ENCODE peak calls at places on chromosomes 16 and 17, in ten cellular contexts. T is omental fat pad; Y is renal cortical epithelial cell; B is GF-D8; W is H9; Z is MCF 10A; G is stimulated activated CD8-positive, alpha-beta memory T cell treated with anti-CD3 and anti-CD28 coated beads, Interleukin-15, amount 100 ng/mL, for 24 hours; A is non-pigmented ciliary epithelial cell; M is naive thymus-derived CD4-positive, alpha-beta T cell; I is central memory CD4-positive, alpha-beta T cell. J is an unnamed sample.

GRCh38 chr16:47600376-47600775 is 139.2 kb downstream of the PHKB start:
- DNase-seq in T (no peak), Y (no peak), B (no peak), W (no peak), Z (no peak), G (no peak), A (no peak), M (no peak), I (no peak), J (no peak)

GRCh38 chr16:24858219-24859041 is 12.7 kb downstream of the SLC5A11 start:
- DNase-seq in T (no peak), Y (peak), B (no peak), W (peak), Z (peak), G (peak), A (no peak), M (peak), I (peak), J (no peak)

GRCh38 chr17:38572665-38573365 is 32.9 kb downstream of the SRCIN1 start:
- DNase-seq in T (no peak), Y (no peak), B (no peak), W (peak), Z (no peak), G (no peak), A (no peak), M (no peak), I (no peak), J (no peak)

GRCh38 chr17:27502526-27503324 is 46.5 kb downstream of the KSR1 start:
- DNase-seq in T (no peak), Y (peak), B (no peak), W (no peak), Z (no peak), G (no peak), A (peak), M (no peak), I (no peak), J (peak)

GRCh38 chr17:2122641-2123302 is 67.9 kb downstream of the HIC1 start:
- DNase-seq in T (no peak), Y (no peak), B (peak), W (no peak), Z (peak), G (no peak), A (no peak), M (peak), I (no peak), J (peak)

GRCh38 chr17:76871668-76872067 is 3.5 kb downstream of the MGAT5B start:
- DNase-seq in T (no peak), Y (no peak), B (no peak), W (no peak), Z (no peak), G (no peak), A (no peak), M (no peak), I (no peak), J (no peak)

GRCh38 chr16:87332150-87332549 is 15.0 kb upstream of the C16orf95 start:
- DNase-seq in T (no peak), Y (peak), B (no peak), W (no peak), Z (peak), G (no peak), A (no peak), M (no peak), I (no peak), J (no peak)

GRCh38 chr17:64507418-64507766 is 615 bp downstream of the CEP95 start:
- DNase-seq in T (no peak), Y (peak), B (peak), W (peak), Z (peak), G (no peak), A (peak), M (no peak), I (peak), J (no peak)

GRCh38 chr17:37246085-37246484 is 129.7 kb upstream of the C17orf78 start:
- DNase-seq in T (no peak), Y (no peak), B (no peak), W (no peak), Z (no peak), G (no peak), A (no peak), M (no peak), I (no peak), J (no peak)

GRCh38 chr16:22216191-22216831 is 10.2 kb downstream of the EEF2K start:
- DNase-seq in T (no peak), Y (no peak), B (peak), W (no peak), Z (no peak), G (no peak), A (no peak), M (no peak), I (no peak), J (no peak)

GRCh38 chr16:79697562-79698112 is 97.1 kb upstream of the MAF start:
- DNase-seq in T (no peak), Y (no peak), B (no peak), W (no peak), Z (no peak), G (no peak), A (no peak), M (no peak), I (no peak), J (no peak)

GRCh38 chr17:14098246-14098645 is 28.9 kb downstream of the COX10 start:
- DNase-seq in T (no peak), Y (no peak), B (no peak), W (no peak), Z (peak), G (no peak), A (no peak), M (no peak), I (no peak), J (no peak)

GRCh38 chr17:47882247-47882646 is 13.8 kb upstream of the SP2 start:
- DNase-seq in T (no peak), Y (no peak), B (no peak), W (no peak), Z (peak), G (no peak), A (no peak), M (no peak), I (no peak), J (no peak)

GRCh38 chr17:44533533-44534246 is 23.6 kb upstream of the FZD2 start:
- DNase-seq in T (peak), Y (peak), B (peak), W (peak), Z (peak), G (peak), A (peak), M (peak), I (peak), J (peak)

GRCh38 chr17:28346746-28347246 is 10.5 kb downstream of the POLDIP2 start:
- DNase-seq in T (no peak), Y (no peak), B (no peak), W (peak), Z (no peak), G (no peak), A (no peak), M (no peak), I (no peak), J (no peak)

GRCh38 chr17:80984749-80985148 is 6.9 kb upstream of the CHMP6 start:
- DNase-seq in T (no peak), Y (peak), B (no peak), W (peak), Z (peak), G (no peak), A (peak), M (no peak), I (no peak), J (peak)

GRCh38 chr17:46176975-46177374 is 16.3 kb downstream of the KANSL1 start:
- DNase-seq in T (no peak), Y (no peak), B (no peak), W (no peak), Z (peak), G (no peak), A (no peak), M (no peak), I (no peak), J (no peak)

GRCh38 chr16:6218855-6219254 is 1113.8 kb upstream of the RBFOX1 start:
- DNase-seq in T (no peak), Y (no peak), B (no peak), W (no peak), Z (no peak), G (no peak), A (no peak), M (no peak), I (no peak), J (no peak)

GRCh38 chr16:66382966-66383299 is 16.4 kb downstream of the CDH5 start:
- DNase-seq in T (no peak), Y (peak), B (no peak), W (no peak), Z (peak), G (no peak), A (peak), M (no peak), I (no peak), J (peak)

GRCh38 chr16:68760671-68761275 is 23.7 kb downstream of the CDH1 start:
- DNase-seq in T (no peak), Y (peak), B (no peak), W (no peak), Z (peak), G (no peak), A (no peak), M (no peak), I (no peak), J (no peak)

GRCh38 chr17:2398188-2398587 is 2.7 kb downstream of the MNT start:
- DNase-seq in T (no peak), Y (no peak), B (no peak), W (no peak), Z (no peak), G (no peak), A (no peak), M (no peak), I (no peak), J (no peak)

GRCh38 chr16:17544785-17545184 is 74.0 kb upstream of the XYLT1 start:
- DNase-seq in T (no peak), Y (no peak), B (no peak), W (peak), Z (no peak), G (no peak), A (no peak), M (no peak), I (no peak), J (no peak)

GRCh38 chr16:70652322-70652721 is 6.0 kb downstream of the IL34 start:
- DNase-seq in T (no peak), Y (peak), B (no peak), W (no peak), Z (no peak), G (no peak), A (no peak), M (no peak), I (no peak), J (no peak)

GRCh38 chr16:47731252-47731651 is 270.1 kb downstream of the PHKB start:
- DNase-seq in T (no peak), Y (peak), B (no peak), W (no peak), Z (peak), G (no peak), A (peak), M (no peak), I (no peak), J (peak)

GRCh38 chr17:31308935-31309334 is 4.9 kb downstream of the EVI2B start:
- DNase-seq in T (no peak), Y (no peak), B (no peak), W (no peak), Z (no peak), G (no peak), A (no peak), M (no peak), I (no peak), J (no peak)

GRCh38 chr17:8068736-8069586 is 18.6 kb downstream of the ALOX12B start:
- DNase-seq in T (no peak), Y (no peak), B (peak), W (no peak), Z (no peak), G (no peak), A (no peak), M (no peak), I (no peak), J (no peak)

GRCh38 chr17:7393613-7394451 is 493 bp downstream of the PLSCR3 start:
- DNase-seq in T (no peak), Y (no peak), B (no peak), W (peak), Z (peak), G (no peak), A (no peak), M (no peak), I (peak), J (no peak)

GRCh38 chr17:19454074-19454473 is 43.0 kb downstream of the RNF112 start:
- DNase-seq in T (no peak), Y (no peak), B (no peak), W (no peak), Z (no peak), G (no peak), A (no peak), M (no peak), I (no peak), J (no peak)

GRCh38 chr17:4643676-4644075 is 2.2 kb upstream of the ALOX15 start:
- DNase-seq in T (no peak), Y (no peak), B (no peak), W (no peak), Z (no peak), G (no peak), A (no peak), M (no peak), I (no peak), J (no peak)

GRCh38 chr16:25177831-25178688 is 38.7 kb upstream of the AQP8 start:
- DNase-seq in T (no peak), Y (no peak), B (no peak), W (no peak), Z (no peak), G (no peak), A (no peak), M (no peak), I (no peak), J (no peak)

GRCh38 chr16:79867425-79867997 is 267.0 kb upstream of the MAF start:
- DNase-seq in T (no peak), Y (no peak), B (no peak), W (no peak), Z (no peak), G (no peak), A (no peak), M (no peak), I (no peak), J (no peak)

GRCh38 chr17:30530346-30531025 is 53.3 kb downstream of the GOSR1 start:
- DNase-seq in T (no peak), Y (peak), B (no peak), W (no peak), Z (no peak), G (no peak), A (peak), M (no peak), I (no peak), J (peak)

GRCh38 chr17:40886090-40886489 is 1.0 kb upstream of the KRT20 start:
- DNase-seq in T (no peak), Y (peak), B (no peak), W (no peak), Z (no peak), G (no peak), A (no peak), M (no peak), I (no peak), J (no peak)

GRCh38 chr17:80678621-80679020 is 134.0 kb downstream of the RPTOR start:
- DNase-seq in T (no peak), Y (peak), B (no peak), W (peak), Z (peak), G (no peak), A (peak), M (no peak), I (no peak), J (peak)

GRCh38 chr17:44010966-44011647 is 3.7 kb downstream of the TMEM101 start:
- DNase-seq in T (no peak), Y (no peak), B (no peak), W (no peak), Z (no peak), G (no peak), A (no peak), M (no peak), I (no peak), J (peak)

J was measured in AG04450.